ENCODE peak calls at places on chromosome 18, in nine cellular contexts. L is fibroblast of pulmonary artery; F is iris pigment epithelial cell; P is HTR-8/SVneo; J is esophagus squamous epithelium; G is RWPE1; A is left kidney; R is activated naive CD8-positive, alpha-beta T cell treated with anti-CD3 and anti-CD28 coated beads for 36 hours; C is stimulated activated CD4-positive, alpha-beta T cell treated with anti-CD3 and anti-CD28 coated beads, Interleukin-2, amount 100 ng/mL, for 24 hours. B is an unnamed sample.

GRCh38 chr18:35479911-35480586 is 17.7 kb downstream of the INO80C start:
- DNase-seq in L (no peak), G (no peak), R (no peak), C (no peak), F (no peak), J (no peak), A (no peak), P (no peak), B (no peak)

GRCh38 chr18:78625446-78625845 is 354.2 kb upstream of the SALL3 start:
- DNase-seq in P (no peak), L (no peak), F (no peak), C (no peak), J (no peak), A (peak; percentile 50), G (no peak), R (no peak), B (no peak)

GRCh38 chr18:36529747-36530146 is 232.2 kb downstream of the FHOD3 start:
- DNase-seq in C (no peak), J (no peak), L (no peak), A (no peak), R (no peak), P (no peak), F (no peak), G (no peak), B (no peak)

GRCh38 chr18:41311571-41312240 is 643.3 kb upstream of the PIK3C3 start:
- DNase-seq in A (no peak), P (no peak), G (no peak), C (no peak), R (no peak), J (no peak), L (no peak), F (no peak), B (no peak)

GRCh38 chr18:21979171-21979560 is 190.2 kb upstream of the GATA6 start:
- DNase-seq in A (peak; percentile 73), L (no peak), F (no peak), R (no peak), P (no peak), C (no peak), J (no peak), G (no peak), B (no peak)

GRCh38 chr18:5073026-5073944 is 123.8 kb downstream of the AKAIN1 start:
- DNase-seq in P (peak; percentile 6), L (peak; percentile 51), A (peak; percentile 80), R (peak; percentile 15), C (peak; percentile 37), J (no peak), F (peak; percentile 15), G (peak; percentile 7), B (peak; percentile 86)

GRCh38 chr18:78069784-78070664 is 820.4 kb downstream of the GALR1 start:
- DNase-seq in F (peak; percentile 5), G (no peak), C (no peak), P (no peak), J (no peak), R (no peak), A (no peak), L (no peak), B (peak; percentile 70)

GRCh38 chr18:9454061-9454703 is 21.1 kb upstream of the RALBP1 start:
- DNase-seq in F (peak; percentile 48), A (peak; percentile 48), P (no peak), J (no peak), C (no peak), R (no peak), G (peak; percentile 50), L (peak; percentile 48), B (no peak)

GRCh38 chr18:34224423-34225217 is at the start of gene NOL4:
- DNase-seq in J (no peak), C (no peak), P (no peak), F (peak; percentile 4), A (peak; percentile 97), L (no peak), R (no peak), G (no peak), B (peak; percentile 100)

GRCh38 chr18:54607213-54607934 is 16.3 kb downstream of the DYNAP start:
- DNase-seq in P (no peak), L (peak; percentile 18), R (no peak), G (peak; percentile 10), F (peak; percentile 37), A (peak; percentile 72), J (no peak), C (no peak), B (peak; percentile 95)

GRCh38 chr18:8020133-8020846 is 453.2 kb downstream of the PTPRM start:
- DNase-seq in L (no peak), R (no peak), P (no peak), J (no peak), A (no peak), F (peak; percentile 20), C (no peak), G (no peak), B (no peak)

GRCh38 chr18:70172225-70172624 is 33.3 kb downstream of the RTTN start:
- DNase-seq in P (no peak), R (no peak), G (peak; percentile 4), A (peak; percentile 4), C (no peak), J (no peak), L (peak; percentile 57), F (peak; percentile 40), B (no peak)

GRCh38 chr18:58496231-58496630 is 132.7 kb downstream of the ALPK2 start:
- DNase-seq in C (no peak), J (no peak), G (no peak), A (no peak), F (no peak), L (no peak), P (no peak), R (no peak), B (no peak)

GRCh38 chr18:76130845-76131244 is 364.2 kb downstream of the ZNF516 start:
- DNase-seq in G (no peak), A (no peak), C (no peak), R (no peak), L (no peak), P (no peak), J (no peak), F (no peak), B (no peak)

GRCh38 chr18:78701753-78702409 is 277.7 kb upstream of the SALL3 start:
- DNase-seq in P (no peak), F (no peak), R (no peak), A (no peak), L (no peak), C (no peak), J (no peak), G (no peak), B (peak; percentile 99)

B was measured in NCI-H69.